ENCODE peak calls at places on chromosomes 4 and X, in nine cellular contexts. One of them, this sample, is unnamed.
A peak's percentile ranks its signal among the peaks of the same experiment; 100 is the strongest.

GRCh38 chr4:59612235-59612634 is 1587.9 kb upstream of the ADGRL3 start:
- DNase-seq in right atrium auricular region: no peak
- DNase-seq in pancreas: no peak
- DNase-seq in hepatocyte: peak; percentile 33
- DNase-seq in heart left ventricle: no peak
- DNase-seq in OCI-LY7: no peak
- DNase-seq in fibroblast of lung: peak; percentile 75
- DNase-seq in K562: no peak
- DNase-seq in cardiac muscle cell: no peak
- DNase-seq in this sample: no peak

GRCh38 chr4:20313237-20314030 is 61.7 kb downstream of the SLIT2 start:
- DNase-seq in pancreas: no peak
- DNase-seq in right atrium auricular region: no peak
- DNase-seq in hepatocyte: peak; percentile 46
- DNase-seq in OCI-LY7: peak; percentile 2
- DNase-seq in fibroblast of lung: no peak
- DNase-seq in heart left ventricle: no peak
- DNase-seq in K562: no peak
- DNase-seq in cardiac muscle cell: peak; percentile 67
- DNase-seq in this sample: no peak

GRCh38 chr4:174521800-174522182 is 497 bp downstream of the HPGD start:
- DNase-seq in fibroblast of lung: no peak
- DNase-seq in OCI-LY7: no peak
- DNase-seq in pancreas: no peak
- DNase-seq in hepatocyte: peak; percentile 60
- DNase-seq in cardiac muscle cell: no peak
- DNase-seq in right atrium auricular region: no peak
- DNase-seq in K562: peak; percentile 13
- DNase-seq in heart left ventricle: peak; percentile 55
- DNase-seq in this sample: no peak

GRCh38 chr4:5399790-5400421 is 308.5 kb downstream of the EVC2 start:
- DNase-seq in right atrium auricular region: no peak
- DNase-seq in pancreas: no peak
- DNase-seq in hepatocyte: peak; percentile 68
- DNase-seq in heart left ventricle: no peak
- DNase-seq in OCI-LY7: peak; percentile 23
- DNase-seq in cardiac muscle cell: peak; percentile 65
- DNase-seq in K562: peak; percentile 39
- DNase-seq in fibroblast of lung: peak; percentile 14
- DNase-seq in this sample: no peak

GRCh38 chr4:89563431-89563830 is 255.8 kb upstream of the GPRIN3 start:
- DNase-seq in pancreas: no peak
- DNase-seq in right atrium auricular region: no peak
- DNase-seq in cardiac muscle cell: no peak
- DNase-seq in hepatocyte: no peak
- DNase-seq in OCI-LY7: no peak
- DNase-seq in heart left ventricle: no peak
- DNase-seq in K562: no peak
- DNase-seq in fibroblast of lung: no peak
- DNase-seq in this sample: no peak

GRCh38 chr4:36027203-36027602 is 217.1 kb downstream of the ARAP2 start:
- DNase-seq in cardiac muscle cell: no peak
- DNase-seq in heart left ventricle: no peak
- DNase-seq in hepatocyte: no peak
- DNase-seq in right atrium auricular region: no peak
- DNase-seq in pancreas: no peak
- DNase-seq in K562: no peak
- DNase-seq in OCI-LY7: no peak
- DNase-seq in fibroblast of lung: no peak
- DNase-seq in this sample: no peak

GRCh38 chrX:154378059-154378798 is 866 bp upstream of the EMD start:
- DNase-seq in K562: peak; percentile 89
- DNase-seq in cardiac muscle cell: no peak
- DNase-seq in OCI-LY7: peak; percentile 35
- DNase-seq in right atrium auricular region: no peak
- DNase-seq in heart left ventricle: peak; percentile 73
- DNase-seq in pancreas: peak; percentile 98
- DNase-seq in hepatocyte: peak; percentile 57
- DNase-seq in fibroblast of lung: no peak
- DNase-seq in this sample: no peak

GRCh38 chr4:2497931-2498330 is 29.0 kb downstream of the RNF4 start:
- DNase-seq in OCI-LY7: peak; percentile 20
- DNase-seq in right atrium auricular region: no peak
- DNase-seq in K562: no peak
- DNase-seq in fibroblast of lung: no peak
- DNase-seq in hepatocyte: no peak
- DNase-seq in heart left ventricle: no peak
- DNase-seq in cardiac muscle cell: peak; percentile 23
- DNase-seq in pancreas: no peak
- DNase-seq in this sample: peak; percentile 52

GRCh38 chr4:26060286-26060685 is 146.3 kb downstream of the SMIM20 start:
- DNase-seq in OCI-LY7: no peak
- DNase-seq in cardiac muscle cell: no peak
- DNase-seq in K562: no peak
- DNase-seq in pancreas: no peak
- DNase-seq in heart left ventricle: no peak
- DNase-seq in right atrium auricular region: no peak
- DNase-seq in hepatocyte: no peak
- DNase-seq in fibroblast of lung: peak; percentile 60
- DNase-seq in this sample: no peak

GRCh38 chr4:148831945-148832344 is 389.7 kb upstream of the NR3C2 start:
- DNase-seq in OCI-LY7: no peak
- DNase-seq in heart left ventricle: no peak
- DNase-seq in hepatocyte: no peak
- DNase-seq in pancreas: no peak
- DNase-seq in fibroblast of lung: peak; percentile 91
- DNase-seq in cardiac muscle cell: no peak
- DNase-seq in K562: no peak
- DNase-seq in right atrium auricular region: no peak
- DNase-seq in this sample: no peak

GRCh38 chr4:128570380-128570779 is 239.1 kb upstream of the JADE1 start:
- DNase-seq in pancreas: no peak
- DNase-seq in K562: peak; percentile 35
- DNase-seq in OCI-LY7: no peak
- DNase-seq in right atrium auricular region: peak; percentile 82
- DNase-seq in hepatocyte: no peak
- DNase-seq in cardiac muscle cell: no peak
- DNase-seq in fibroblast of lung: no peak
- DNase-seq in heart left ventricle: no peak
- DNase-seq in this sample: peak; percentile 57

GRCh38 chr4:8321220-8321619 is 51.7 kb downstream of the HTRA3 start:
- DNase-seq in heart left ventricle: no peak
- DNase-seq in hepatocyte: no peak
- DNase-seq in right atrium auricular region: no peak
- DNase-seq in K562: no peak
- DNase-seq in pancreas: no peak
- DNase-seq in OCI-LY7: no peak
- DNase-seq in fibroblast of lung: no peak
- DNase-seq in cardiac muscle cell: no peak
- DNase-seq in this sample: no peak

GRCh38 chr4:8322794-8323704 is 53.5 kb downstream of the HTRA3 start:
- DNase-seq in OCI-LY7: no peak
- DNase-seq in fibroblast of lung: no peak
- DNase-seq in heart left ventricle: no peak
- DNase-seq in pancreas: no peak
- DNase-seq in right atrium auricular region: peak; percentile 42
- DNase-seq in K562: no peak
- DNase-seq in hepatocyte: no peak
- DNase-seq in cardiac muscle cell: no peak
- DNase-seq in this sample: no peak

GRCh38 chr4:8325284-8325973 is 55.9 kb downstream of the HTRA3 start:
- DNase-seq in cardiac muscle cell: no peak
- DNase-seq in K562: no peak
- DNase-seq in hepatocyte: no peak
- DNase-seq in right atrium auricular region: peak; percentile 51
- DNase-seq in fibroblast of lung: no peak
- DNase-seq in heart left ventricle: no peak
- DNase-seq in OCI-LY7: no peak
- DNase-seq in pancreas: no peak
- DNase-seq in this sample: no peak

GRCh38 chr4:8323947-8324555 is 54.5 kb downstream of the HTRA3 start:
- DNase-seq in fibroblast of lung: peak; percentile 14
- DNase-seq in K562: no peak
- DNase-seq in cardiac muscle cell: no peak
- DNase-seq in pancreas: no peak
- DNase-seq in heart left ventricle: no peak
- DNase-seq in OCI-LY7: no peak
- DNase-seq in right atrium auricular region: peak; percentile 38
- DNase-seq in hepatocyte: no peak
- DNase-seq in this sample: no peak

GRCh38 chr4:8324640-8325239 is 55.2 kb downstream of the HTRA3 start:
- DNase-seq in hepatocyte: no peak
- DNase-seq in heart left ventricle: no peak
- DNase-seq in K562: no peak
- DNase-seq in fibroblast of lung: peak; percentile 14
- DNase-seq in OCI-LY7: no peak
- DNase-seq in pancreas: no peak
- DNase-seq in right atrium auricular region: peak; percentile 54
- DNase-seq in cardiac muscle cell: no peak
- DNase-seq in this sample: peak; percentile 17
- H3K27ac ChIP-seq in hepatocyte: no peak overlapping the region
- H3K27ac ChIP-seq in heart left ventricle: no peak overlapping the region
- H3K27ac ChIP-seq in K562: no peak overlapping the region
- H3K27ac ChIP-seq in fibroblast of lung: no peak overlapping the region
- H3K27ac ChIP-seq in OCI-LY7: no peak overlapping the region
- H3K27ac ChIP-seq in pancreas: no peak overlapping the region
- H3K27ac ChIP-seq in right atrium auricular region: no peak overlapping the region
- H3K27ac ChIP-seq in cardiac muscle cell: no peak overlapping the region
- H3K27ac ChIP-seq in this sample: no peak overlapping the region

GRCh38 chrX:13000311-13000811 is 25.5 kb downstream of the TMSB4X start:
- DNase-seq in OCI-LY7: peak; percentile 80
- DNase-seq in hepatocyte: no peak
- DNase-seq in heart left ventricle: no peak
- DNase-seq in pancreas: no peak
- DNase-seq in K562: no peak
- DNase-seq in cardiac muscle cell: no peak
- DNase-seq in fibroblast of lung: no peak
- DNase-seq in right atrium auricular region: no peak
- DNase-seq in this sample: peak; percentile 77

GRCh38 chrX:12997898-12998687 is 23.2 kb downstream of the TMSB4X start:
- DNase-seq in fibroblast of lung: no peak
- DNase-seq in heart left ventricle: no peak
- DNase-seq in OCI-LY7: no peak
- DNase-seq in right atrium auricular region: no peak
- DNase-seq in hepatocyte: no peak
- DNase-seq in pancreas: no peak
- DNase-seq in K562: no peak
- DNase-seq in cardiac muscle cell: no peak
- DNase-seq in this sample: no peak

GRCh38 chrX:13001097-13001496 is 26.2 kb downstream of the TMSB4X start:
- DNase-seq in hepatocyte: no peak
- DNase-seq in right atrium auricular region: no peak
- DNase-seq in cardiac muscle cell: no peak
- DNase-seq in OCI-LY7: no peak
- DNase-seq in K562: no peak
- DNase-seq in fibroblast of lung: no peak
- DNase-seq in heart left ventricle: no peak
- DNase-seq in pancreas: no peak
- DNase-seq in this sample: no peak

GRCh38 chrX:12996934-12997435 is 22.1 kb downstream of the TMSB4X start:
- DNase-seq in fibroblast of lung: no peak
- DNase-seq in cardiac muscle cell: no peak
- DNase-seq in K562: no peak
- DNase-seq in pancreas: no peak
- DNase-seq in heart left ventricle: no peak
- DNase-seq in right atrium auricular region: no peak
- DNase-seq in hepatocyte: no peak
- DNase-seq in OCI-LY7: no peak
- DNase-seq in this sample: no peak

GRCh38 chrX:12999422-12999821 is 24.5 kb downstream of the TMSB4X start:
- DNase-seq in OCI-LY7: peak; percentile 62
- DNase-seq in pancreas: no peak
- DNase-seq in hepatocyte: no peak
- DNase-seq in cardiac muscle cell: no peak
- DNase-seq in right atrium auricular region: no peak
- DNase-seq in K562: no peak
- DNase-seq in fibroblast of lung: peak; percentile 33
- DNase-seq in heart left ventricle: no peak
- DNase-seq in this sample: peak; percentile 61
- H3K4me3 ChIP-seq in OCI-LY7: peak overlapping the region; percentile 62
- H3K4me3 ChIP-seq in pancreas: no peak overlapping the region
- H3K4me3 ChIP-seq in hepatocyte: no peak overlapping the region
- H3K4me3 ChIP-seq in cardiac muscle cell: no peak overlapping the region
- H3K4me3 ChIP-seq in right atrium auricular region: no peak overlapping the region
- H3K4me3 ChIP-seq in K562: no peak overlapping the region
- H3K4me3 ChIP-seq in fibroblast of lung: no peak overlapping the region
- H3K4me3 ChIP-seq in heart left ventricle: peak overlapping the region; percentile 1
- H3K4me3 ChIP-seq in this sample: no peak overlapping the region

GRCh38 chr4:1332686-1333085 is 14.3 kb upstream of the UVSSA start:
- DNase-seq in right atrium auricular region: no peak
- DNase-seq in fibroblast of lung: no peak
- DNase-seq in pancreas: no peak
- DNase-seq in K562: no peak
- DNase-seq in hepatocyte: no peak
- DNase-seq in OCI-LY7: no peak
- DNase-seq in heart left ventricle: peak; percentile 54
- DNase-seq in cardiac muscle cell: no peak
- DNase-seq in this sample: no peak
- H3K36me3 ChIP-seq in right atrium auricular region: peaks cover 64% of the 10 kb centered on the region
- H3K36me3 ChIP-seq in fibroblast of lung: peaks cover 33% of the 10 kb centered on the region
- H3K36me3 ChIP-seq in pancreas: peaks cover 30% of the 10 kb centered on the region
- H3K36me3 ChIP-seq in K562: peaks cover 82% of the 10 kb centered on the region
- H3K36me3 ChIP-seq in hepatocyte: no peaks in the 10 kb centered on the region
- H3K36me3 ChIP-seq in OCI-LY7: peaks cover 71% of the 10 kb centered on the region
- H3K36me3 ChIP-seq in heart left ventricle: peaks cover 25% of the 10 kb centered on the region
- H3K36me3 ChIP-seq in cardiac muscle cell: peaks cover 6% of the 10 kb centered on the region
- H3K36me3 ChIP-seq in this sample: peaks cover 77% of the 10 kb centered on the region

GRCh38 chr4:140255467-140255866 is 101.5 kb upstream of the MAML3 start:
- DNase-seq in pancreas: no peak
- DNase-seq in cardiac muscle cell: no peak
- DNase-seq in fibroblast of lung: peak; percentile 64
- DNase-seq in heart left ventricle: no peak
- DNase-seq in hepatocyte: no peak
- DNase-seq in right atrium auricular region: no peak
- DNase-seq in OCI-LY7: no peak
- DNase-seq in K562: no peak
- DNase-seq in this sample: no peak

GRCh38 chr4:140256335-140256734 is 102.4 kb upstream of the MAML3 start:
- DNase-seq in hepatocyte: peak; percentile 52
- DNase-seq in cardiac muscle cell: no peak
- DNase-seq in pancreas: no peak
- DNase-seq in fibroblast of lung: peak; percentile 61
- DNase-seq in OCI-LY7: no peak
- DNase-seq in heart left ventricle: no peak
- DNase-seq in K562: no peak
- DNase-seq in right atrium auricular region: no peak
- DNase-seq in this sample: peak; percentile 81

GRCh38 chr4:140255919-140256318 is 101.9 kb upstream of the MAML3 start:
- DNase-seq in right atrium auricular region: no peak
- DNase-seq in heart left ventricle: no peak
- DNase-seq in pancreas: no peak
- DNase-seq in hepatocyte: no peak
- DNase-seq in cardiac muscle cell: no peak
- DNase-seq in fibroblast of lung: no peak
- DNase-seq in OCI-LY7: no peak
- DNase-seq in K562: no peak
- DNase-seq in this sample: no peak

GRCh38 chr4:140253556-140254027 is 99.6 kb upstream of the MAML3 start:
- DNase-seq in right atrium auricular region: no peak
- DNase-seq in heart left ventricle: no peak
- DNase-seq in K562: no peak
- DNase-seq in cardiac muscle cell: no peak
- DNase-seq in OCI-LY7: no peak
- DNase-seq in fibroblast of lung: no peak
- DNase-seq in hepatocyte: no peak
- DNase-seq in pancreas: no peak
- DNase-seq in this sample: no peak

GRCh38 chr4:140254656-140255299 is 100.8 kb upstream of the MAML3 start:
- DNase-seq in heart left ventricle: no peak
- DNase-seq in hepatocyte: peak; percentile 49
- DNase-seq in pancreas: no peak
- DNase-seq in right atrium auricular region: no peak
- DNase-seq in fibroblast of lung: no peak
- DNase-seq in cardiac muscle cell: no peak
- DNase-seq in K562: no peak
- DNase-seq in OCI-LY7: no peak
- DNase-seq in this sample: no peak
- H3K27ac ChIP-seq in heart left ventricle: no peak overlapping the region
- H3K27ac ChIP-seq in hepatocyte: peak overlapping the region; percentile 98
- H3K27ac ChIP-seq in pancreas: no peak overlapping the region
- H3K27ac ChIP-seq in right atrium auricular region: no peak overlapping the region
- H3K27ac ChIP-seq in fibroblast of lung: no peak overlapping the region
- H3K27ac ChIP-seq in cardiac muscle cell: no peak overlapping the region
- H3K27ac ChIP-seq in K562: no peak overlapping the region
- H3K27ac ChIP-seq in OCI-LY7: no peak overlapping the region
- H3K27ac ChIP-seq in this sample: no peak overlapping the region

This sample was measured in Peyer's patch.